ENCODE peak calls at places on chromosome 6, in four cellular contexts. X is SK-N-SH, I is HCT116, P is HepG2. Z is an unnamed sample. For H3K4me1, the result is how much of the 10 kb centered on the place peaks cover.

GRCh38 chr6:81562169-81562568 is 190.3 kb downstream of the TENT5A start:
- DNase-seq in X (no peak), P (peak), I (peak), Z (no peak)

GRCh38 chr6:46998436-46999017 is 43.6 kb downstream of the ADGRF1 start:
- DNase-seq in P (no peak), X (no peak), I (no peak), Z (no peak)

GRCh38 chr6:38522322-38522721 is 117.4 kb downstream of the BTBD9 start:
- DNase-seq in X (no peak), I (no peak), P (no peak), Z (no peak)

GRCh38 chr6:1965596-1966224 is 279.7 kb downstream of the GMDS start:
- DNase-seq in P (no peak), X (no peak), I (no peak), Z (no peak)

GRCh38 chr6:42979523-42980177 is 669 bp upstream of the PEX6 start:
- DNase-seq in X (peak), I (no peak), P (no peak), Z (no peak)

GRCh38 chr6:163759542-163759941 is 345.0 kb downstream of the QKI start:
- DNase-seq in X (no peak), P (no peak), I (no peak), Z (no peak)

GRCh38 chr6:1388081-1388926 is 1.1 kb upstream of the FOXF2 start:
- DNase-seq in X (no peak), I (no peak), P (no peak), Z (no peak)

GRCh38 chr6:161242113-161242512 is 31.7 kb downstream of the AGPAT4 start:
- DNase-seq in I (no peak), X (no peak), P (no peak), Z (no peak)

GRCh38 chr6:137218473-137218916 is 690 bp downstream of the IFNGR1 start:
- DNase-seq in P (peak), I (no peak), X (peak), Z (no peak)

GRCh38 chr6:38688579-38689087 is 14.3 kb downstream of the GLO1 start:
- DNase-seq in I (no peak), X (no peak), P (peak), Z (no peak)

GRCh38 chr6:56699066-56699654 is 56.5 kb upstream of the DST start:
- DNase-seq in P (peak), X (no peak), I (no peak), Z (no peak)

GRCh38 chr6:45791600-45792168 is 224.0 kb downstream of the CLIC5 start:
- DNase-seq in P (no peak), I (no peak), X (no peak), Z (no peak)

GRCh38 chr6:41071501-41071922 is 644 bp downstream of the OARD1 start:
- DNase-seq in X (no peak), P (no peak), I (no peak), Z (no peak)

GRCh38 chr6:117615981-117616961 is 14.0 kb upstream of the GOPC start:
- DNase-seq in I (no peak), X (no peak), P (no peak), Z (peak)

GRCh38 chr6:167275001-167275400 is 16.1 kb upstream of the UNC93A start:
- DNase-seq in I (no peak), P (no peak), X (no peak), Z (no peak)

GRCh38 chr6:94751641-94752329 is 825.5 kb upstream of the MANEA start:
- DNase-seq in P (no peak), X (no peak), I (no peak), Z (no peak)

GRCh38 chr6:16684896-16685554 is 76.2 kb downstream of the ATXN1 start:
- DNase-seq in X (no peak), P (no peak), I (peak), Z (no peak)

GRCh38 chr6:43767553-43768505 is 2.2 kb upstream of the VEGFA start:
- DNase-seq in P (no peak), I (no peak), X (no peak), Z (no peak)

DNA sequence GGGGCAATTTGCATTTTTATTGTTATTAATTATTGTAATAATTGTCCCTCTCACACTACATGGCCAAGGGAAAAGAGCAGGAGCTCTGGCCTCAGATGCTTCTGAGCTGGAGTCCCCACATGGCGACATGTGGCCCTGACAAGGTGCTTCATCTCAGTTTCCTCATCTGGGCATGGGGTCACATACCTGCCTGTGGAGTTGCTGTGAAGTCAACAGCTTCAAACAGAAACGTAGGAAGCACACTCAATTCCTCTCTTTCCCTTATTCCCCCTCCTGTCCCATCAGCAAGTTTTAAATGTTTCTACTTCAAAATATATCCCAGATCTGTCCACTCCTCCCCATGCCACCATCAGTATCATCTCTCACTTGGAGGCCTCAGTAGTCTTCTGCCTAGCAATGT is 8.7 kb downstream of the CPNE5 start:
- DNase-seq in P (no peak), I (no peak), X (no peak), Z (no peak)
- H3K4me1 ChIP-seq in P (half or more), I (under half), X (under half), Z (under half)

DNA sequence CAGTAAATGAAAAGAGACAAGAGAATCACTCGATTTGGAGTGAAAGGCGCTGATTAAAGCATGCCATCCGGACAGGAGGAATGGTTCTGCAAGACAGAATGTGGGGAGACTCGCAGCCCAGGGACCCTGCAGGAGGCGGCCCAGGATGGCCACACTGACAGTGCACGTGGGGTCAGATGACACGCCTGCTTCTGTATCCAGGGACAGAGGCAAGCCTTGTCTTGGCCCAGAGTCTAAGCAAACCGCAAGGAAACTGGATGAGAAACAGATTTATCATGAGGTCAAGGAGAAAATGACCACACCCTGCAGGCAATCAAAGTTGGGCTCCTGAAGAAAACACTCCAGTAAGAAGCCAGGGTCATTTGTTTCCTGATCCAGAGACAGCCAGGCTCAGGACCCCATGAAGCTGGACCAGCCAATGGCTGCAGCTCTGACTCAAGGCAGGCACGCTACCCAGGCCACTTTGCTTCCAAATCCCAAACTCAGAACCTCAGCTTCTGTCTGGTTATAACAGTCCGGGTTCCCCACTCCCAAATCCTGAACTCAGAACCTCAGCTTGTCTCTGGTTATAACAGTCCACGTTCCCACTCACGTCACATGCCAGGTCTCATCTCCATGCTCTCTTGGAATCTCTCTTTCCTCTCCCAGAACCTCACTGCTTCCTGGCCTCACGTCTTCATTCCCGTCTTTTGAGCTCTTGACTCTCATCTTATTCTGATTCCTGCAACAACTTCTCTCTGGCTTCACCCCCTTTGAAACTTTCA is 144.9 kb upstream of the THBS2 start:
- DNase-seq in P (no peak), X (no peak), I (no peak), Z (no peak)
- TF ChIP-seq YY1 in P (no peak), X (no peak), I (no peak), Z (no peak)

GRCh38 chr6:158869010-158869603 is 49.9 kb upstream of the EZR start:
- DNase-seq in P (no peak), X (no peak), I (peak), Z (no peak)
- H3K4me1 ChIP-seq in P (under half), X (under half), I (half or more), Z (under half)

GRCh38 chr6:148027201-148027600 is 315.4 kb upstream of the SASH1 start:
- DNase-seq in I (no peak), P (no peak), X (no peak), Z (no peak)

GRCh38 chr6:148016013-148016412 is 326.6 kb upstream of the SASH1 start:
- DNase-seq in X (no peak), I (no peak), P (no peak), Z (no peak)

GRCh38 chr6:148021135-148021534 is 321.5 kb upstream of the SASH1 start:
- DNase-seq in I (no peak), X (no peak), P (no peak), Z (no peak)

DNA sequence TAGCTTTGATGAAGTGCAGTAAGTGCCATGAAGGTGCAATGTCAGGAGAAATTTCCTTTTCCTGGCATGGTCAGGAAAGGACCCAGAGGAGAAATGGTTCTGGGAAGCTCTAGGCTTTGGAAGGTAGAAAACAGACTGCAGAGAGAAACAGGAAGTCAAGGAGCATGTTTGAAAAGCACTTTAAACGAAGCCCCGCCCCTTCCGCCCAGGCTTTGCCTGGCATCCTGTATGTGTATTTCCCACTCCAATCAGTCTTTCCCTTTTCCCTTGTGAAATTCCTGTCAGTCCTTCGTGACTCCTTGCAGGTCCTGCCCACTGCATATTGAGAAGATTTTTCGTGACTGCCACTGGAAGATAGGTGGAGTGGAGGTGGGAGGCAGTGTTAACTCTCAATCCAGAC is 320.9 kb upstream of the SASH1 start:
- DNase-seq in X (no peak), P (no peak), I (no peak), Z (no peak)
- TF ChIP-seq YY1 in X (no peak), P (no peak), I (no peak), Z (no peak)

GRCh38 chr6:89406157-89406556 is 5.9 kb downstream of the RRAGD start:
- DNase-seq in I (no peak), X (no peak), P (no peak), Z (no peak)
- H3K4me1 ChIP-seq in I (under half), X (under half), P (under half), Z (under half)

DNA sequence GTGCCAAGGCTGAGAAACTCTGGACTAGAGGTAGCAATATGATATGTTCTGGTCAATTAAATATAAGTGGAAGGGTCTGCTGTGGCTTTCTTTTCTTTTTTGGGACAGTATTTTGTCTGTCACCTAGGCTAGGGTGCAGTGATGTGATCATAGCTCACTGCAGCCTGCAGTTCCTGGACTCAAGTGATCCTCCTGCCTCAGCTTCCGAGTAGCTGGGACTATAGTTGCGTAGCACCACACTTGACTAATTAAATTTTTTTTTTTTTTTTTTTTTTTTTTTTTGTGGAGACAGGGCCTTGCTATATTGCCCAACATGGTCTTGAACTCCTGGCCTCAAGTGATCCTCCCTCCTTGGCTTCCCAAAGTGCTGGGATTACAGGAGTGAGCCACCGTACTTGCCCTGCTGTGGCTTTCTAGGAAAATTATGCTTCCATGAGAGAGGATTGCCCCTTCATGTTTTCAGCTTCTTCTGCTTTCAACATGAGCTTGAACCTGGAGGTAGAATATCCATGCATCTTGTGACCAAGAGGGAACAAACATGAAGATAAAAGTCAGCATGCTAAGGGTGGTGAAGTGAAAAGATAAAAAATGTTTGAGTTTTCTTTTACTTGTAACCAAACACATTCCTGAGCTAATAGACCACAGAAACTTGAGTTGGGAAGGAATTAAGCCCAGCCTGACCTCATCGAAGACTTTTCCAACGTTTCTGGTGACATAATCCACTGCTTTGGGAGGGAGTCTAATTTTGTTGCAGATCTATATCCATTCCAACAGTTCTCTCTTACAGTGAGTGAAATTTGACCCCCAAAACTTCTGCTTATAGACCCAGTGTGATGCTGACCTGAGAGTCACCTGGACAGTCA is 75.1 kb downstream of the CARMIL1 start:
- DNase-seq in P (no peak), X (no peak), I (no peak), Z (no peak)
- TF ChIP-seq YY1 in P (no peak), X (no peak), I (no peak), Z (no peak)

GRCh38 chr6:11358904-11359840 is 126.7 kb upstream of the NEDD9 start:
- DNase-seq in P (peak), I (no peak), X (no peak), Z (no peak)
- H3K4me1 ChIP-seq in P (half or more), I (under half), X (under half), Z (under half)

DNA sequence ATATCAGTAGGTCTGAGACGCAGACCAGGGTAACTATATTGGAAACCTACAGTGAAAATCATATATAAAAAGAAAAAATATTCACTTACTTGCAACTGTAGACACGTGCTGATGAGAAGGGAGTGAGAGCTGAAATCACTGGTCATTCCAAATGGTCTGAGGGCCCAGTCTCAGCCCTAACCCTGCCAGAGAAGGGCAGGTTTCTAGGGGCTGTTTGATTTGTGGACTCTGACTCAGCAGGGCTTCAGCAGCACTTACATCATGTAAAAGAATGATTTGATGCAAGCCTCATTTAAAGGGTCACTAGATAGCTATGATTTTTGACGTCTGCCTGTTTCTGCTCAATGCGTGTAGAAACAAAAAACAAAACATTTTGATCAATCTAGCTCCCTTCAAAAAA is 307.4 kb downstream of the HIVEP2 start:
- DNase-seq in I (no peak), X (no peak), P (no peak), Z (no peak)
- TF ChIP-seq YY1 in I (no peak), X (no peak), P (no peak), Z (no peak)

GRCh38 chr6:34339432-34339831 is 53.0 kb downstream of the NUDT3 start:
- DNase-seq in P (no peak), I (no peak), X (no peak), Z (no peak)
- H3K4me1 ChIP-seq in P (under half), I (under half), X (under half), Z (under half)

GRCh38 chr6:114040871-114041270 is 69.9 kb upstream of the HDAC2 start:
- DNase-seq in P (no peak), I (no peak), X (no peak), Z (no peak)

GRCh38 chr6:114039835-114040234 is 68.9 kb upstream of the HDAC2 start:
- DNase-seq in I (no peak), X (no peak), P (no peak), Z (no peak)

GRCh38 chr6:114042267-114043075 is 71.5 kb upstream of the HDAC2 start:
- DNase-seq in P (no peak), X (no peak), I (no peak), Z (no peak)
- TF ChIP-seq YY1 in P (no peak), X (no peak), I (no peak), Z (no peak)